ENCODE peak calls at places on chromosomes 4 and X, in seven cellular contexts. H is HepG2, E is SK-N-SH, G is GM12878, D is GM12892, Y is GM12891, W is K562. R is an unnamed sample.

GRCh38 chr4:860561-860960 is 34.6 kb upstream of the CPLX1 start:
- DNase-seq in W (no peak), Y (no peak), E (no peak), H (no peak), G (no peak), D (no peak), R (no peak)

GRCh38 chrX:63434206-63434605 is 83.1 kb upstream of the SPIN4 start:
- DNase-seq in E (no peak), G (no peak), Y (no peak), W (no peak), D (no peak), H (no peak), R (no peak)

GRCh38 chr4:181224826-181225225 is 1018.4 kb upstream of the TENM3 start:
- DNase-seq in Y (no peak), D (no peak), G (no peak), W (no peak), H (no peak), E (no peak), R (no peak)

GRCh38 chr4:143658336-143658735 is 42.1 kb downstream of the FREM3 start:
- DNase-seq in W (no peak), G (no peak), D (no peak), E (no peak), H (no peak), Y (no peak), R (no peak)

GRCh38 chr4:174808836-174809235 is 20.2 kb downstream of the GLRA3 start:
- DNase-seq in W (no peak), G (no peak), E (no peak), Y (no peak), D (no peak), H (no peak), R (no peak)

GRCh38 chr4:137510866-137511265 is 21.4 kb downstream of the PCDH18 start:
- DNase-seq in D (no peak), H (no peak), E (no peak), Y (no peak), G (no peak), W (no peak), R (no peak)

GRCh38 chrX:74449937-74450330 is 28.6 kb downstream of the SLC16A2 start:
- DNase-seq in D (no peak), H (no peak), G (no peak), E (no peak), Y (no peak), W (no peak), R (no peak)

GRCh38 chrX:31123335-31123734 is 51.5 kb upstream of the FTHL17 start:
- DNase-seq in W (no peak), H (no peak), Y (no peak), D (no peak), E (no peak), G (no peak), R (no peak)

GRCh38 chr4:20301161-20301560 is 49.5 kb downstream of the SLIT2 start:
- DNase-seq in G (no peak), W (no peak), Y (no peak), E (no peak), H (no peak), D (no peak), R (no peak)

GRCh38 chr4:20297246-20297645 is 45.5 kb downstream of the SLIT2 start:
- DNase-seq in D (no peak), G (no peak), H (no peak), Y (no peak), W (no peak), E (no peak), R (no peak)

GRCh38 chr4:20298986-20299385 is 47.3 kb downstream of the SLIT2 start:
- DNase-seq in Y (no peak), H (no peak), E (no peak), G (no peak), W (no peak), D (no peak), R (no peak)

GRCh38 chr4:20297800-20298199 is 46.1 kb downstream of the SLIT2 start:
- DNase-seq in D (no peak), G (no peak), W (no peak), E (no peak), H (no peak), Y (no peak), R (no peak)

DNA sequence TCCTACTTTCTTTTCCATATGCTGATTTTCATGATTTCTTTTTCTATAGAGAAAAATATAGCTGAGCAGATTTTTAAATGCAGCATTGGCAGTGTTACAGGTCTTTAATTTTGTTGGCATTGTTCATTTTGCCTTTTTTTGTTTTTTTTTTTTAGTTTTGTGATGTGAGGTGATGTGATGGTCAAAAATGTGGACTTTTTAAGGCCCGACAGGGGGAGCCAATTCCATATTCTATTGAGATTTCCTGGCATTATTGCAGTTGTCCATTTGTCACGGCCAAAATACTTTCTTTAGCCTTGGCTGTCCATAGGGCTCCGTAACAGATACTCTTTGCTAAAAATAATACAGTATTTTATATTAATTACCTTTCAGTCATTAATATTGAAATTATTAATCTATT is 47.8 kb downstream of the SLIT2 start:
- DNase-seq in E (peak; percentile 32), H (peak; percentile 7), D (no peak), Y (no peak), W (no peak), G (no peak), R (no peak)
- TF ChIP-seq TAF1 in E (no peak), H (no peak), D (no peak), Y (no peak), W (no peak), G (no peak), R (no peak)

DNA sequence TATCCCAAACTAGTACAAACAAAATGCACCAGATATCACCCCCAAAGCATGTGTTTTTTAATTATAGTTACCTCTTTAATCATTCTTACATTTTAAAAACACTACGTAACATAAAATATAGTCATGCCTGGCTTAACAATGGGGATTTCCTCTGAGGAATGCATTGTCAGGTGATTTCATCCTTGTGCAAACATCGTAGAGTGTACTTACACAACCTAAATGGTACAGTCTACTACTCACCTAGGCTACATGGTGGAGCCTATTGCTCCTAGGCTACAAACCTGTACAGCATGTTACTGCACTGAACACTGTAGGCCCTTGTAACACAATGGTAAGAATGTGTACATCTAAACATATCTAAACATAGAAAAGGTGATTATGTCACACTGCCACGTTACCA is 208.6 kb downstream of the SPOCK3 start:
- DNase-seq in H (peak; percentile 8), W (no peak), E (no peak), Y (no peak), G (no peak), D (no peak), R (no peak)
- TF ChIP-seq TAF1 in H (no peak), W (no peak), E (no peak), Y (no peak), G (no peak), D (no peak), R (no peak)

DNA sequence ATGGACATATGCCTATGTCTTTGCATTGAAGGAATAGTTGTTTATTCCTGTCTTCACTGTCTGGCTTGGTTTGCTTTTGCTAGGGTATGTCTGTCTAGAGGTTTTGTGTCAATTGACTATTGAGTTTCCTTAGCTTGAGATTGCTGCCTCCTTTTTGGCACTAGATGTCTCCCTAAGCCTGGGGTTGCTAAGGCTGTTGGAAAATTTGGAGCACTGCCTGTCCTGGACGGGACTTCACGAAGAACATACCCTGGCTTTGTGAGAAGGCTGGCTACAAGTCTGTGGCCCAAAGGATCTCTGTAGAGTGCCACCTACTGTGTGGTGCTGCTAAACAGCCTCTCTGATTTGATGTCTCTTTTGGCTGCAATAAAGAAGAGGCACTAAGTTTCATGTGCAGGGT is 183.8 kb upstream of the NUDT10 start:
- DNase-seq in H (no peak), W (no peak), G (no peak), D (no peak), E (no peak), Y (no peak), R (peak; percentile 9)
- TF ChIP-seq TAF1 in H (no peak), W (no peak), G (no peak), D (no peak), E (no peak), Y (no peak), R (no peak)

DNA sequence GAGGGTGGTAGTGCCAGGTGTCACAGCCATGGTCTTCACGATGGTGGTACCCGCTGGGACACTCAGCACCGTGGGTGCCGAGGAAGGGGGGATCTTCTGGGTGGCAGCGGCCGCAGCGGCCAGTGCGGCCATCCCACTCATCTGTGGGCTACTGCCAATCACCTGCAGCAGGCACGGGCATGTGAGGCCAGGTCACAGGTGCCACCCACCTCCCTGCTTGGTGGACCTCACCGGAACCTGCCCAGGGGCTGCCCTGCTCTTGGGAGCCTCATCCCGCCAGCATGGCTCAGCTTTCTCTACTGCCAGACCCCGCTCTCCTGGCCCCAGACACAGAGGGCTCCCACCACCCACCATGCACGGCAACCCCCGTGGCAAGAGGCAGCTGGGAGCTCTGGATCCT is 13.0 kb downstream of the HCFC1 start:
- DNase-seq in H (no peak), Y (no peak), G (no peak), W (no peak), E (no peak), D (no peak), R (no peak)
- TF ChIP-seq TAF1 in H (no peak), Y (no peak), G (no peak), W (no peak), E (no peak), D (no peak), R (no peak)

GRCh38 chrX:12885508-12885907 is 18.6 kb downstream of the TLR7 start:
- DNase-seq in D (no peak), W (no peak), G (no peak), E (no peak), H (no peak), Y (no peak), R (no peak)
- TF ChIP-seq TAF1 in D (no peak), W (no peak), G (no peak), E (no peak), H (no peak), Y (no peak), R (no peak)

GRCh38 chr4:4488405-4489404 is 53.1 kb downstream of the STX18 start:
- DNase-seq in D (peak; percentile 25), H (peak; percentile 64), Y (peak; percentile 30), G (peak; percentile 63), W (peak; percentile 69), E (peak; percentile 62), R (peak; percentile 74)
- TF ChIP-seq TAF1 in D (no peak), H (no peak), Y (no peak), G (no peak), W (no peak), E (no peak), R (no peak)

DNA sequence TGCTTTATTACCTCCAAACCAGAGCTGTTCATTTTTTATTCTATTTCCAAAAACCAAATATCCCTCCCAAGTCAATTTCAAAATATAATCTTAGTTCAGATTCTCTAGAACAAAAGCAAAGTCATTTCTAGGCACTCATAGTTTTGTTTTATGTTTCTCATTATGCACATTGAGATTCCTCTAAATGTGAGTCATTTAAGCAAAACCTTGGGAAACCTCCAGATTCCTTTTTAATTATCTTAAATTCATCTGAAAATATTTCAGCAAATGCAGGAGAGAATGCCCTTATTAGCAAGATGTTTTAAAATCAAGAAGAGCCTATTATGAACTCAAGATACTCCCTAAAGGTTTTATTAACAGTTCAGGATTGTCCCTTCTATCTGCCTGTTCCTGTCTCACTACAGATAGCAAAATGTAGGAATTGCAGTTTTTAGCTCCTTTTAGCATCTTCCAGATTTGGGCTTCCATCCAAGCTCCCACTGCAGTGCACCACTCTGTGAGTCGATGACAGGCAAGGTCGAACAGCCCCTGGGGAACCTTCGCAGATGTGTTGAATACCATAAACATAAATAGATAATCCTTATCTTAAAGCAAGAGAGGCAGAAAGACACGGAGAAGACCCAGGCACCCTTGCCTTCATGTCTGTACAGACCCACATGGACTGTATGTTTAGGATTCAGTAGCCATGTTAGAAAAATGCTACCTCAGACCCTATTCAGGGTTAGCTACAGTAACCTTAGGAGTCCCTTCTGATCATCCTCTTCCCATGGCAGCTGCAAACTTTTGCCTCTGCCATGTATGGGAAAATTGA is 11.3 kb upstream of the SLC9A7 start:
- DNase-seq in W (no peak), Y (no peak), D (no peak), H (no peak), G (no peak), E (no peak), R (no peak)
- TF ChIP-seq TAF1 in W (no peak), Y (no peak), D (no peak), H (no peak), G (no peak), E (no peak), R (no peak)

GRCh38 chr4:48121180-48121579 is 12.9 kb downstream of the TXK start:
- DNase-seq in E (no peak), Y (no peak), D (no peak), G (no peak), W (no peak), H (no peak), R (no peak)
- TF ChIP-seq TAF1 in E (no peak), Y (no peak), D (no peak), G (no peak), W (no peak), H (no peak), R (no peak)